ENCODE peak calls at places on chromosome 10, in ten cellular contexts. R is kidney epithelial cell, W is epithelial cell of esophagus, D is lower lobe of right lung, Q is thoracic aorta, G is cardiac muscle cell, L is D721Med, T is neural crest cell, I is vagina, K is endothelial cell. M is an unnamed sample.

GRCh38 chr10:106355450-106355849 is 809.1 kb downstream of the SORCS1 start:
- DNase-seq in G (peak; percentile 8), K (peak; percentile 23), R (no peak), T (no peak), I (no peak), L (no peak), W (peak; percentile 6), Q (no peak), D (no peak), M (no peak)

GRCh38 chr10:416091-416515 is 273.4 kb downstream of the DIP2C start:
- DNase-seq in K (peak; percentile 15), L (no peak), Q (no peak), G (no peak), W (no peak), T (no peak), D (no peak), R (no peak), I (no peak), M (no peak)

GRCh38 chr10:25561761-25562160 is 372.3 kb upstream of the MYO3A start:
- DNase-seq in R (no peak), T (no peak), I (no peak), W (no peak), Q (no peak), L (no peak), D (no peak), K (no peak), G (no peak), M (no peak)

GRCh38 chr10:60048146-60048545 is 141.8 kb upstream of the CCDC6 start:
- DNase-seq in L (no peak), Q (no peak), T (no peak), W (peak; percentile 52), D (no peak), G (peak; percentile 60), K (peak; percentile 14), I (no peak), R (no peak), M (no peak)

GRCh38 chr10:17256627-17257026 is 28.6 kb downstream of the VIM start:
- DNase-seq in Q (no peak), R (no peak), G (no peak), I (no peak), W (no peak), D (no peak), K (no peak), L (no peak), T (no peak), M (no peak)

GRCh38 chr10:93991596-93992284 is 2.0 kb upstream of the PLCE1 start:
- DNase-seq in R (peak; percentile 54), I (no peak), D (no peak), L (no peak), Q (no peak), G (peak; percentile 93), K (peak; percentile 11), W (peak; percentile 55), T (peak; percentile 45), M (no peak)

GRCh38 chr10:15624405-15625191 is 95.1 kb downstream of the ITGA8 start:
- DNase-seq in L (no peak), K (no peak), Q (no peak), T (no peak), D (no peak), W (no peak), I (no peak), G (peak; percentile 56), R (no peak), M (no peak)

GRCh38 chr10:60353519-60354258 is 36.0 kb downstream of the ANK3 start:
- DNase-seq in K (no peak), T (no peak), W (no peak), D (no peak), Q (no peak), G (peak; percentile 95), R (no peak), L (no peak), I (no peak), M (no peak)

GRCh38 chr10:24097771-24098207 is 111.1 kb upstream of the KIAA1217 start:
- DNase-seq in W (no peak), R (no peak), L (no peak), G (no peak), D (no peak), T (no peak), I (no peak), K (no peak), Q (no peak), M (no peak)

GRCh38 chr10:8594176-8594575 is 539.7 kb downstream of the GATA3 start:
- DNase-seq in W (peak; percentile 99), K (no peak), D (no peak), L (no peak), Q (no peak), R (no peak), G (no peak), I (no peak), T (no peak), M (no peak)

GRCh38 chr10:100912609-100913469 is at the start of gene SLF2:
- DNase-seq in L (peak; percentile 78), R (peak; percentile 89), G (peak; percentile 99), K (peak; percentile 95), T (peak; percentile 93), D (peak; percentile 97), W (peak; percentile 98), Q (peak; percentile 97), I (no peak), M (peak; percentile 99)
- TF ChIP-seq CTCF in L (no peak), R (no peak), G (no peak), K (no peak), T (no peak), D (no peak), W (no peak), Q (no peak), I (peak; percentile 11), M (no peak)

DNA sequence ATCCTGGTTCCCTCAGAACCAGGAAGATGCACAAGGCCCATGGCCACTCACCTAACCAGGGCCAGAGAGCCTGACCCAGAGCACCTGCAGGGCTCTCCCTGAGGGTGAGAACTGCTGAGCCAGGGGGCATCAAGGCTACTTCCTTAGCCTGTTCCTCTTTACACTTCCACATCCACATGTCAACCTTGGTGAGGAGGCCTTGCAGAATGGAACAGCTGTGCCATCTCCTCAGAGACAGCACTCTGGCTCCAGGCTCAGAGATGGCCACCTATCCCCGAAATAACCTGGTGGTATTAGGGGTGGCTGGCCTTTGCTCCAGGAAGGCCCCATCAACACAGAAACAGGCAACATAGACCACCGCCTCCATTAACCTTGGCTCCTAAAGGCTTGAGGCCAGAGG is 473.0 kb downstream of the RPS24 start:
- DNase-seq in I (peak; percentile 72), D (no peak), G (no peak), R (no peak), Q (no peak), T (no peak), L (no peak), W (no peak), K (no peak), M (no peak)
- TF ChIP-seq CTCF in I (no peak), D (no peak), G (no peak), R (no peak), Q (no peak), T (no peak), L (no peak), W (no peak), K (no peak), M (no peak)

GRCh38 chr10:110790913-110791525 is 80.7 kb upstream of the PDCD4 start:
- DNase-seq in L (no peak), R (no peak), I (no peak), K (no peak), T (no peak), D (no peak), W (no peak), Q (no peak), G (no peak), M (no peak)
- TF ChIP-seq CTCF in L (no peak), R (no peak), I (no peak), K (no peak), T (no peak), D (no peak), W (no peak), Q (no peak), G (no peak), M (no peak)

GRCh38 chr10:43689007-43689491 is 40.4 kb upstream of the ZNF32 start:
- DNase-seq in K (no peak), W (no peak), R (no peak), Q (no peak), D (no peak), L (no peak), I (no peak), T (no peak), G (no peak), M (peak; percentile 42)

GRCh38 chr10:43689955-43690771 is 41.5 kb upstream of the ZNF32 start:
- DNase-seq in G (peak; percentile 92), Q (peak; percentile 43), L (peak; percentile 69), D (peak; percentile 88), I (no peak), W (peak; percentile 75), K (peak; percentile 88), R (no peak), T (peak; percentile 87), M (peak; percentile 95)

GRCh38 chr10:43688348-43688892 is 39.7 kb upstream of the ZNF32 start:
- DNase-seq in L (no peak), Q (no peak), T (no peak), K (no peak), G (no peak), R (no peak), W (no peak), I (no peak), D (no peak), M (no peak)

GRCh38 chr10:43691503-43691902 is 42.8 kb upstream of the ZNF32 start:
- DNase-seq in K (no peak), Q (no peak), W (no peak), L (no peak), R (no peak), I (no peak), G (peak; percentile 76), D (no peak), T (no peak), M (no peak)

GRCh38 chr10:43689618-43689954 is 40.9 kb upstream of the ZNF32 start:
- DNase-seq in W (peak; percentile 32), G (peak; percentile 76), R (no peak), L (peak; percentile 49), T (peak; percentile 40), Q (no peak), D (peak; percentile 80), K (peak; percentile 51), I (no peak), M (peak; percentile 79)
- TF ChIP-seq CTCF in W (no peak), G (no peak), R (no peak), L (no peak), T (no peak), Q (no peak), D (no peak), K (no peak), I (no peak), M (no peak)